ENCODE peak calls at places on chromosomes 5 and 9, in four cellular contexts. X is SW 1271, V is iris pigment epithelial cell, H is posterior vena cava. P is an unnamed sample.

GRCh38 chr5:84437673-84438315 is 53.1 kb upstream of the EDIL3 start:
- DNase-seq in V (peak), H (no peak), X (no peak), P (no peak)

GRCh38 chr9:69975681-69976080 is 68.0 kb upstream of the MAMDC2 start:
- DNase-seq in V (peak), H (no peak), X (no peak), P (no peak)

GRCh38 chr5:122118356-122118948 is 10.9 kb upstream of the ZNF474 start:
- DNase-seq in X (no peak), H (no peak), V (no peak), P (no peak)

GRCh38 chr5:65326912-65327311 is 154.8 kb downstream of the ADAMTS6 start:
- DNase-seq in V (peak), H (no peak), X (no peak), P (peak)

GRCh38 chr5:2847608-2848007 is 96.1 kb upstream of the IRX2 start:
- DNase-seq in V (no peak), X (no peak), H (no peak), P (no peak)

GRCh38 chr5:152264656-152265055 is 140.4 kb downstream of the NMUR2 start:
- DNase-seq in X (no peak), V (no peak), H (no peak), P (no peak)

GRCh38 chr5:19902316-19902934 is 85.6 kb downstream of the CDH18 start:
- DNase-seq in V (no peak), X (no peak), H (no peak), P (peak)

GRCh38 chr5:26009742-26010141 is 1028.6 kb downstream of the CDH9 start:
- DNase-seq in H (no peak), V (no peak), X (no peak), P (peak)

GRCh38 chr9:134066546-134066922 is 1.3 kb downstream of the BRD3 start:
- DNase-seq in V (peak), H (peak), X (no peak), P (peak)

GRCh38 chr5:103774736-103775135 is 212.1 kb upstream of the NUDT12 start:
- DNase-seq in H (no peak), X (no peak), V (peak), P (no peak)

GRCh38 chr5:55406292-55406691 is 98.5 kb downstream of the MTREX start:
- DNase-seq in V (no peak), H (no peak), X (no peak), P (peak)

GRCh38 chr5:57174128-57174849 is 430 bp downstream of the GPBP1 start:
- DNase-seq in V (peak), H (peak), X (no peak), P (peak)

GRCh38 chr5:61386062-61386800 is 54.2 kb downstream of the ZSWIM6 start:
- DNase-seq in V (no peak), X (no peak), H (no peak), P (no peak)

GRCh38 chr5:172179032-172179989 is 8.7 kb downstream of the STK10 start:
- DNase-seq in H (peak), X (no peak), V (peak), P (peak)

GRCh38 chr5:58854396-58854795 is 271.5 kb downstream of the RAB3C start:
- DNase-seq in V (no peak), H (no peak), X (no peak), P (no peak)

GRCh38 chr5:173035904-173036707 is 20.0 kb upstream of the CREBRF start:
- DNase-seq in H (no peak), X (no peak), V (no peak), P (no peak)

GRCh38 chr5:168328804-168329203 is 37.4 kb downstream of the WWC1 start:
- DNase-seq in H (peak), X (no peak), V (peak), P (peak)

GRCh38 chr5:68251386-68251785 is 35.8 kb downstream of the PIK3R1 start:
- DNase-seq in H (no peak), V (peak), X (no peak), P (peak)

GRCh38 chr5:78746990-78747389 is 98.4 kb upstream of the LHFPL2 start:
- DNase-seq in H (no peak), V (no peak), X (no peak), P (no peak)

GRCh38 chr5:109076741-109077140 is 329.0 kb downstream of the FER start:
- DNase-seq in H (no peak), V (no peak), X (no peak), P (no peak)

GRCh38 chr5:123181394-123181801 is 92.4 kb downstream of the PRDM6 start:
- DNase-seq in V (peak), X (no peak), H (no peak), P (no peak)

GRCh38 chr9:110687497-110687896 is 18.9 kb downstream of the MUSK start:
- DNase-seq in V (no peak), H (no peak), X (no peak), P (peak)